ENCODE peak calls at places on chromosomes 7 and 10, in seven cellular contexts. D, R, Z, E, X, C and M are unnamed samples.

GRCh38 chr7:29345590-29345989 is 151.0 kb downstream of the CHN2 start:
- DNase-seq in D (peak; percentile 63), R (peak; percentile 38), Z (peak; percentile 28), E (no peak), X (peak; percentile 61), C (no peak), M (peak; percentile 22)

GRCh38 chr7:66747385-66748126 is 7.0 kb downstream of the RABGEF1 start:
- DNase-seq in D (peak; percentile 12), R (no peak), Z (no peak), E (no peak), X (no peak), C (no peak), M (no peak)

GRCh38 chr7:47647213-47647985 is 65.5 kb upstream of the TNS3 start:
- DNase-seq in D (no peak), R (no peak), Z (peak; percentile 76), E (no peak), X (no peak), C (no peak), M (no peak)

GRCh38 chr10:38054361-38054797 is 39.8 kb upstream of the ZNF37A start:
- DNase-seq in D (no peak), R (no peak), Z (peak; percentile 69), E (no peak), X (no peak), C (no peak), M (peak; percentile 31)

GRCh38 chr7:116030626-116031276 is at the start of gene TFEC:
- DNase-seq in D (no peak), R (no peak), Z (peak; percentile 35), E (no peak), X (no peak), C (no peak), M (peak; percentile 46)

GRCh38 chr10:93471110-93471651 is 11.0 kb downstream of the MYOF start:
- DNase-seq in D (no peak), R (no peak), Z (peak; percentile 98), E (no peak), X (no peak), C (no peak), M (no peak)

GRCh38 chr10:635088-635861 is 54.2 kb downstream of the DIP2C start:
- DNase-seq in D (no peak), R (no peak), Z (no peak), E (no peak), X (peak; percentile 48), C (no peak), M (no peak)

GRCh38 chr7:30476401-30477145 is 2.0 kb downstream of the NOD1 start:
- DNase-seq in D (no peak), R (no peak), Z (no peak), E (no peak), X (no peak), C (no peak), M (no peak)

GRCh38 chr10:133157662-133158436 is 2.2 kb upstream of the KNDC1 start:
- DNase-seq in D (no peak), R (no peak), Z (no peak), E (no peak), X (no peak), C (no peak), M (no peak)

GRCh38 chr7:157397751-157398691 is 61.2 kb downstream of the DNAJB6 start:
- DNase-seq in D (peak; percentile 69), R (peak; percentile 62), Z (peak; percentile 51), E (no peak), X (no peak), C (no peak), M (peak; percentile 39)

GRCh38 chr7:120089968-120090367 is 183.0 kb upstream of the KCND2 start:
- DNase-seq in D (no peak), R (no peak), Z (no peak), E (no peak), X (no peak), C (no peak), M (no peak)

GRCh38 chr10:23063387-23064287 is 31.7 kb upstream of the MSRB2 start:
- DNase-seq in D (no peak), R (no peak), Z (peak; percentile 25), E (no peak), X (no peak), C (no peak), M (no peak)

GRCh38 chr10:64379898-64380297 is 858.7 kb downstream of the REEP3 start:
- DNase-seq in D (no peak), R (no peak), Z (no peak), E (no peak), X (no peak), C (no peak), M (no peak)

GRCh38 chr7:141609566-141609965 is 58.4 kb downstream of the AGK start:
- DNase-seq in D (no peak), R (no peak), Z (no peak), E (no peak), X (no peak), C (no peak), M (no peak)